ENCODE peak calls at places on chromosomes 7 and 10, in five cellular contexts. G, I, M, Q and A are unnamed samples.

GRCh38 chr10:16909271-16909767 is 92.1 kb upstream of the RSU1 start:
- DNase-seq in G (no peak), I (no peak), M (no peak), Q (no peak), A (no peak)

GRCh38 chr7:157426463-157427301 is 89.9 kb downstream of the DNAJB6 start:
- DNase-seq in G (no peak), I (no peak), M (no peak), Q (no peak), A (no peak)

GRCh38 chr10:121460733-121461132 is 137.5 kb downstream of the FGFR2 start:
- DNase-seq in G (no peak), I (no peak), M (no peak), Q (no peak), A (no peak)

GRCh38 chr10:54469587-54470323 is 331.3 kb downstream of the PCDH15 start:
- DNase-seq in G (no peak), I (no peak), M (no peak), Q (no peak), A (no peak)

GRCh38 chr10:12333382-12334185 is 15.8 kb upstream of the CAMK1D start:
- DNase-seq in G (peak; percentile 85), I (peak; percentile 98), M (peak; percentile 66), Q (no peak), A (peak; percentile 32)

GRCh38 chr7:29565982-29566746 is 2.5 kb downstream of the PRR15 start:
- DNase-seq in G (no peak), I (no peak), M (peak; percentile 22), Q (no peak), A (no peak)

GRCh38 chr7:30846378-30846777 is 65.3 kb upstream of the AQP1 start:
- DNase-seq in G (no peak), I (no peak), M (peak; percentile 45), Q (no peak), A (no peak)

GRCh38 chr7:16739863-16740622 is 13.5 kb upstream of the TSPAN13 start:
- DNase-seq in G (no peak), I (peak; percentile 80), M (no peak), Q (no peak), A (peak; percentile 72)

GRCh38 chr10:12579954-12580858 is 230.9 kb downstream of the CAMK1D start:
- DNase-seq in G (peak; percentile 66), I (peak; percentile 59), M (no peak), Q (no peak), A (no peak)

GRCh38 chr10:791639-792038 is 102.2 kb upstream of the DIP2C start:
- DNase-seq in G (peak; percentile 30), I (no peak), M (no peak), Q (no peak), A (no peak)

GRCh38 chr7:151761256-151761655 is 115.7 kb downstream of the PRKAG2 start:
- DNase-seq in G (no peak), I (no peak), M (no peak), Q (peak; percentile 44), A (no peak)

GRCh38 chr10:55631071-55631654 is 729.9 kb downstream of the ZWINT start:
- DNase-seq in G (no peak), I (peak; percentile 70), M (peak; percentile 69), Q (no peak), A (peak; percentile 71)

GRCh38 chr7:45157653-45158401 is at the start of gene RAMP3:
- DNase-seq in G (peak; percentile 55), I (no peak), M (no peak), Q (no peak), A (no peak)

GRCh38 chr7:38316733-38317360 is 43.4 kb upstream of the TARP start:
- DNase-seq in G (no peak), I (no peak), M (no peak), Q (no peak), A (no peak)

GRCh38 chr7:139044813-139045794 is 9.3 kb upstream of the ZC3HAV1L start:
- DNase-seq in G (no peak), I (no peak), M (no peak), Q (no peak), A (no peak)

GRCh38 chr10:74746813-74747212 is 79.6 kb upstream of the KAT6B start:
- DNase-seq in G (no peak), I (no peak), M (no peak), Q (no peak), A (no peak)

GRCh38 chr10:58515296-58515956 is 2.8 kb downstream of the BICC1 start:
- DNase-seq in G (no peak), I (peak; percentile 66), M (no peak), Q (no peak), A (no peak)

DNA sequence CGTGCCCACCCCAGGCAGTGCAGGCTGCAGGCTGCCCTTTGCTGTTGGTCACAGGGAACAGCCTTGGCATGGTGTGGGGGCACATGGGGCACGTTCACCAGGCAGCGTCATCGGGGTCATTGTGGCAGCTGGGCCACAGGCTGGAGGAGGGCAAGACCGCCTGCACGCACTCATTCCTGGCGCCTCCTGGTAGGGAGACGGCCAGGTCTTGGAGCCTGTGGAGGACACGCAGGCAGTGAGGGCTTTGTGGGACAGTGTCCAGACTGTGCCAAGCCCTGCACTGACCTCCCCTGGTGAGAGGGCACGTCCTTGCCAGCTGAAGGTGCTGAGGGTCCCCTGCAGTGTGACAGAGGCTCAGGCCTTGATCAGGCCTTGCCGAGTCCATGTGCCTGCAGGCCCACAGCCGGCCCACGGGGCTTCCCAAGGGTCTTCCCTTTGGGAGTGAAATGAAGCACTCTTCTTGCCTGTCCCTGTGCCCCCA is 76.4 kb downstream of the NKX6-2 start:
- DNase-seq in G (peak; percentile 59), I (no peak), M (peak; percentile 11), Q (no peak), A (no peak)
- H3K27ac ChIP-seq in G (no peak overlapping the region), I (no peak overlapping the region), M (no peak overlapping the region), Q (no peak overlapping the region), A (no peak overlapping the region)

DNA sequence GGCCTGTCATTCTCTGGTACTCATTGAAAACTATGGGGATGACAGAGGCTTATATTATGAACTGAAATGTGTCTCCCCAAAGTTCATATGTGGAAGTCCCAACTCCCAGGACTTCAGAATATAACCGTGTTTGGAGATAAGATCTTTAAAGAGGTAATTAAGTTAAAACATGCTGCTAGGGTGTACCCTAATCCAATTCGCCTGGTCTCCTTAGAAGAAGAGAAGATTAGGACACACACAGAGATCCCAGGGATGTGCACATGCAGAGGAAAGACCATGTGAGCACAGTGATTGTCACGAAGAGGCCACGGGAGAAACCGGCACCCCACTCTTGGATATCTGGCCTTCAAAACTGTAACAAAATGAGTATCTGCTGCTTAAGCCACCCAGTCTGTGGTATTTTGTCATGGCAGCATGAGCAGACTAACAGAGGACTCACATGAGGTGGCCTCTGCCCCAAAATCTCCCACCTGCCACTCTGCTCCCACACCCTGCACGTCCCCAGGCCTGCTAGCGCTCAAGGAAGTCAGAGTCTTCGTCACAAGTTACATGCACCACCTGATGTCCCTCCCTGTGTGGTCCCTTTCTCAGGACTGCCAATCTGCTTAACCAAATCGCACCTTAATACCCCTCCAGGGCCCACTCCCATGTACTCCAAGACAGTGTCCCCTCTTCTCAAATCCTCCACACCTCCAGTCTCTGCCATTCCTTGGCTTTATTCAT is 26.8 kb downstream of the PLAC9 start:
- DNase-seq in G (peak; percentile 50), I (no peak), M (no peak), Q (no peak), A (no peak)
- H3K27ac ChIP-seq in G (peak overlapping the region; percentile 76), I (peak overlapping the region; percentile 77), M (peak overlapping the region; percentile 36), Q (no peak overlapping the region), A (no peak overlapping the region)

GRCh38 chr10:132964231-132964630 is 21.9 kb upstream of the CFAP46 start:
- DNase-seq in G (peak; percentile 42), I (no peak), M (no peak), Q (no peak), A (no peak)
- H3K27ac ChIP-seq in G (no peak overlapping the region), I (no peak overlapping the region), M (no peak overlapping the region), Q (no peak overlapping the region), A (peak overlapping the region; percentile 41)

DNA sequence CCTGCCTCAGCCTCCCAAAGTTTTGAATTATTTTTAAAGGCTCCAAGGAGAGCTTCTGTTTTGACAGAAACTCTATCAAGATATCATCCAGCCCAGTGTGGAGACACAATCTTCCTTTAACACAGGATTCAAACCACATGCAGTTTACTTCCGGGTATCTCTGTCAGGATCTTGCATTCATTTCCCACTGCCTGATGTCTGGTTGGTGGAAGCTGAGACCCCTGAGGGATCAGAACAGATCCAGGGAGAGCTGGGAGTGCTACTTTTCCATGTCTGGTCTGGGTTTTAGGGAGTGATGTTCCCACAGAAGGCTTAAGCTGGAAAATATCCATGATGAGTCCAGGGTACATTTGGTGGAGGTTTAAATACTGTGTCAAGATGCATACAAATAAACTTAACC is 16.7 kb downstream of the PTPRE start:
- DNase-seq in G (no peak), I (no peak), M (no peak), Q (no peak), A (no peak)
- H3K27ac ChIP-seq in G (no peak overlapping the region), I (peak overlapping the region; percentile 82), M (no peak overlapping the region), Q (no peak overlapping the region), A (no peak overlapping the region)